ENCODE peak calls at places on chromosome 4, in nine cellular contexts. One of them, this sample, is unnamed.
A peak's percentile ranks its signal among the peaks of the same experiment; 100 is the strongest.

GRCh38 chr4:41331224-41331623 is 74.5 kb downstream of the UCHL1 start:
- DNase-seq in lower leg skin: no peak
- DNase-seq in A549: peak; percentile 16
- DNase-seq in stomach: no peak
- DNase-seq in Peyer's patch: no peak
- DNase-seq in esophagus squamous epithelium: no peak
- DNase-seq in body of pancreas: no peak
- DNase-seq in IMR-90: no peak
- DNase-seq in upper lobe of left lung: no peak
- DNase-seq in this sample: no peak

GRCh38 chr4:24971192-24971591 is 58.4 kb upstream of the CCDC149 start:
- DNase-seq in upper lobe of left lung: no peak
- DNase-seq in A549: no peak
- DNase-seq in IMR-90: no peak
- DNase-seq in body of pancreas: peak; percentile 14
- DNase-seq in Peyer's patch: no peak
- DNase-seq in stomach: no peak
- DNase-seq in lower leg skin: peak; percentile 50
- DNase-seq in esophagus squamous epithelium: no peak
- DNase-seq in this sample: no peak

GRCh38 chr4:8525383-8526120 is 54.6 kb upstream of the GPR78 start:
- DNase-seq in esophagus squamous epithelium: no peak
- DNase-seq in IMR-90: peak; percentile 28
- DNase-seq in stomach: no peak
- DNase-seq in body of pancreas: no peak
- DNase-seq in lower leg skin: no peak
- DNase-seq in Peyer's patch: peak; percentile 30
- DNase-seq in A549: no peak
- DNase-seq in upper lobe of left lung: peak; percentile 65
- DNase-seq in this sample: no peak

GRCh38 chr4:7021355-7021754 is 21.8 kb upstream of the TADA2B start:
- DNase-seq in IMR-90: no peak
- DNase-seq in A549: no peak
- DNase-seq in lower leg skin: no peak
- DNase-seq in Peyer's patch: no peak
- DNase-seq in upper lobe of left lung: no peak
- DNase-seq in esophagus squamous epithelium: no peak
- DNase-seq in stomach: no peak
- DNase-seq in body of pancreas: no peak
- DNase-seq in this sample: no peak

GRCh38 chr4:86633854-86634253 is 39.7 kb downstream of the PTPN13 start:
- DNase-seq in A549: no peak
- DNase-seq in stomach: no peak
- DNase-seq in upper lobe of left lung: no peak
- DNase-seq in esophagus squamous epithelium: no peak
- DNase-seq in IMR-90: peak; percentile 21
- DNase-seq in Peyer's patch: no peak
- DNase-seq in body of pancreas: no peak
- DNase-seq in lower leg skin: no peak
- DNase-seq in this sample: no peak

GRCh38 chr4:190020790-190021717 is 6.0 kb downstream of the FRG2 start:
- DNase-seq in upper lobe of left lung: peak; percentile 73
- DNase-seq in stomach: peak; percentile 51
- DNase-seq in A549: peak; percentile 79
- DNase-seq in body of pancreas: peak; percentile 62
- DNase-seq in IMR-90: peak; percentile 29
- DNase-seq in lower leg skin: no peak
- DNase-seq in esophagus squamous epithelium: no peak
- DNase-seq in Peyer's patch: peak; percentile 47
- DNase-seq in this sample: no peak

GRCh38 chr4:86441175-86441960 is 81.5 kb upstream of the MAPK10 start:
- DNase-seq in A549: peak; percentile 69
- DNase-seq in body of pancreas: no peak
- DNase-seq in lower leg skin: no peak
- DNase-seq in stomach: no peak
- DNase-seq in upper lobe of left lung: no peak
- DNase-seq in IMR-90: peak; percentile 23
- DNase-seq in esophagus squamous epithelium: no peak
- DNase-seq in Peyer's patch: no peak
- DNase-seq in this sample: no peak

GRCh38 chr4:112567536-112567935 is 51.6 kb upstream of the NEUROG2 start:
- DNase-seq in body of pancreas: no peak
- DNase-seq in Peyer's patch: no peak
- DNase-seq in IMR-90: no peak
- DNase-seq in A549: no peak
- DNase-seq in upper lobe of left lung: no peak
- DNase-seq in esophagus squamous epithelium: no peak
- DNase-seq in stomach: no peak
- DNase-seq in lower leg skin: no peak
- DNase-seq in this sample: no peak

GRCh38 chr4:37717575-37717974 is 31.4 kb upstream of the RELL1 start:
- DNase-seq in A549: peak; percentile 4
- DNase-seq in Peyer's patch: no peak
- DNase-seq in stomach: no peak
- DNase-seq in lower leg skin: no peak
- DNase-seq in body of pancreas: no peak
- DNase-seq in upper lobe of left lung: no peak
- DNase-seq in esophagus squamous epithelium: no peak
- DNase-seq in IMR-90: peak; percentile 92
- DNase-seq in this sample: no peak

GRCh38 chr4:162061214-162061613 is 102.6 kb downstream of the FSTL5 start:
- DNase-seq in Peyer's patch: no peak
- DNase-seq in esophagus squamous epithelium: no peak
- DNase-seq in stomach: no peak
- DNase-seq in IMR-90: no peak
- DNase-seq in lower leg skin: no peak
- DNase-seq in A549: peak; percentile 5
- DNase-seq in body of pancreas: no peak
- DNase-seq in upper lobe of left lung: no peak
- DNase-seq in this sample: no peak

GRCh38 chr4:175531405-175532091 is 280.5 kb downstream of the GPM6A start:
- DNase-seq in lower leg skin: no peak
- DNase-seq in Peyer's patch: no peak
- DNase-seq in upper lobe of left lung: no peak
- DNase-seq in IMR-90: peak; percentile 72
- DNase-seq in body of pancreas: no peak
- DNase-seq in A549: peak; percentile 60
- DNase-seq in stomach: no peak
- DNase-seq in esophagus squamous epithelium: no peak
- DNase-seq in this sample: no peak

GRCh38 chr4:11497212-11497806 is 68.6 kb upstream of the HS3ST1 start:
- DNase-seq in lower leg skin: no peak
- DNase-seq in esophagus squamous epithelium: no peak
- DNase-seq in body of pancreas: no peak
- DNase-seq in A549: no peak
- DNase-seq in stomach: no peak
- DNase-seq in Peyer's patch: no peak
- DNase-seq in upper lobe of left lung: no peak
- DNase-seq in IMR-90: no peak
- DNase-seq in this sample: no peak

GRCh38 chr4:152968806-152969394 is 32.8 kb downstream of the FHDC1 start:
- DNase-seq in A549: no peak
- DNase-seq in lower leg skin: peak; percentile 63
- DNase-seq in IMR-90: peak; percentile 39
- DNase-seq in body of pancreas: no peak
- DNase-seq in upper lobe of left lung: no peak
- DNase-seq in esophagus squamous epithelium: no peak
- DNase-seq in stomach: no peak
- DNase-seq in Peyer's patch: no peak
- DNase-seq in this sample: no peak

GRCh38 chr4:65416875-65417274 is 253.4 kb downstream of the EPHA5 start:
- DNase-seq in A549: peak; percentile 7
- DNase-seq in esophagus squamous epithelium: no peak
- DNase-seq in upper lobe of left lung: no peak
- DNase-seq in lower leg skin: no peak
- DNase-seq in stomach: peak; percentile 92
- DNase-seq in IMR-90: no peak
- DNase-seq in Peyer's patch: peak; percentile 51
- DNase-seq in body of pancreas: peak; percentile 92
- DNase-seq in this sample: no peak

GRCh38 chr4:7775396-7775795 is 164.3 kb downstream of the AFAP1 start:
- DNase-seq in Peyer's patch: peak; percentile 18
- DNase-seq in A549: no peak
- DNase-seq in upper lobe of left lung: no peak
- DNase-seq in esophagus squamous epithelium: no peak
- DNase-seq in IMR-90: no peak
- DNase-seq in body of pancreas: no peak
- DNase-seq in lower leg skin: no peak
- DNase-seq in stomach: no peak
- DNase-seq in this sample: no peak

GRCh38 chr4:3384771-3385701 is 56.7 kb upstream of the HGFAC start:
- DNase-seq in A549: no peak
- DNase-seq in stomach: no peak
- DNase-seq in upper lobe of left lung: peak; percentile 83
- DNase-seq in lower leg skin: peak; percentile 78
- DNase-seq in esophagus squamous epithelium: no peak
- DNase-seq in body of pancreas: peak; percentile 68
- DNase-seq in IMR-90: no peak
- DNase-seq in Peyer's patch: no peak
- DNase-seq in this sample: no peak
- TF ChIP-seq POLR2A in A549: no peak
- TF ChIP-seq POLR2A in stomach: no peak
- TF ChIP-seq POLR2A in upper lobe of left lung: peak; percentile 82
- TF ChIP-seq POLR2A in lower leg skin: no peak
- TF ChIP-seq POLR2A in esophagus squamous epithelium: peak; percentile 10
- TF ChIP-seq POLR2A in body of pancreas: peak; percentile 65
- TF ChIP-seq POLR2A in IMR-90: no peak
- TF ChIP-seq POLR2A in Peyer's patch: no peak
- TF ChIP-seq POLR2A in this sample: no peak

DNA sequence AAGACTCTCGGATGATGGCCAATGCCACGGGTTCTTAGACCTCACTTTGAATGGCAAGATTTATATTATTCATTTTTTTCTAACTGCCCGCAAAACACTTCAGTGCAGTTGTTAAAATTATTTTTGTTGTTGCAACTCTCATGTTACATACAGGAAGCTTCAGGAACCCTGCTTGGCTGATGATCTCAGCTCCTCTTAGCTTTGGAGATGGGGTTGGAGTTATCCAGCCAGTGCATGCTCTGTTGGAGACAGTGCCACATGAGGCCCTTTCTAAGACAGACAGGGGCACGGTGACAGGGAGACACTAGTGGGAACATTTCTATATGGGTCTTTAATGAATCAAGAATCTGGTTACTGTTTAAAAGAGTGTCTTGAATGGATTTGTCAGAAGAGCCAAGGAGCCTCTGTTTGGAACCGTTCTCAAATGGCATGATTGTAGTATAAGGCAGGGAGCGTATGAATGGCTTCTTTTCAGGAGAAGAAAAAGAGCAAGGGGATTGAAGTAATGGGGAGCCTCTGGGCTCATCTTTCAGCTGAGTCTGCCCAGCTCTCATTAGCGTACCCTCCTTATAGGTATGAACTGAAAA is 61.9 kb upstream of the ENPP6 start:
- DNase-seq in esophagus squamous epithelium: no peak
- DNase-seq in lower leg skin: no peak
- DNase-seq in stomach: no peak
- DNase-seq in Peyer's patch: no peak
- DNase-seq in upper lobe of left lung: no peak
- DNase-seq in body of pancreas: no peak
- DNase-seq in IMR-90: no peak
- DNase-seq in A549: no peak
- DNase-seq in this sample: no peak
- TF ChIP-seq POLR2A in esophagus squamous epithelium: no peak
- TF ChIP-seq POLR2A in lower leg skin: no peak
- TF ChIP-seq POLR2A in stomach: no peak
- TF ChIP-seq POLR2A in Peyer's patch: no peak
- TF ChIP-seq POLR2A in upper lobe of left lung: no peak
- TF ChIP-seq POLR2A in body of pancreas: no peak
- TF ChIP-seq POLR2A in IMR-90: no peak
- TF ChIP-seq POLR2A in A549: no peak
- TF ChIP-seq POLR2A in this sample: no peak

DNA sequence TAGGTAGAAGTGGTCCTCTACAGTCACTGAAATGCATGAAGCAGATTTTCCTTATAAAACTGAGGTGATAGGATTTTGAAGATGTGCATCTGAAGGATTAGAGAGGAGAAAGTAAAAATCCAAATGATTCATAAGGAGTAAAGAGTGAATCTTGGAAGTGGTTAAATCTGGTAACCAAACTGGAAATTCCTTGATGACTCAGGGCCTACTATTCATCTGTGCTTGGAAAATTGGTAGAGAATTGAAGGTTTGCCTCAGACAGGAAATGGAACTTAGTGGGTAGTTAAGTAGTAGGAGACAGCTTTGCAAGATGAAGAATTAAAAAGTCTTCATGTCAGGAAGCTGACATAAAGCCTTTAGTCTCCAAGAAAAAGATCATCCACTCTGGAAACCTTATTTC is 368.9 kb upstream of the CTSO start:
- DNase-seq in lower leg skin: no peak
- DNase-seq in stomach: no peak
- DNase-seq in upper lobe of left lung: no peak
- DNase-seq in body of pancreas: no peak
- DNase-seq in Peyer's patch: no peak
- DNase-seq in A549: no peak
- DNase-seq in esophagus squamous epithelium: no peak
- DNase-seq in IMR-90: peak; percentile 90
- DNase-seq in this sample: no peak
- TF ChIP-seq POLR2A in lower leg skin: no peak
- TF ChIP-seq POLR2A in stomach: no peak
- TF ChIP-seq POLR2A in upper lobe of left lung: no peak
- TF ChIP-seq POLR2A in body of pancreas: no peak
- TF ChIP-seq POLR2A in Peyer's patch: no peak
- TF ChIP-seq POLR2A in A549: no peak
- TF ChIP-seq POLR2A in esophagus squamous epithelium: no peak
- TF ChIP-seq POLR2A in IMR-90: no peak
- TF ChIP-seq POLR2A in this sample: no peak

GRCh38 chr4:30790123-30790522 is 70.0 kb downstream of the PCDH7 start:
- DNase-seq in A549: no peak
- DNase-seq in upper lobe of left lung: no peak
- DNase-seq in Peyer's patch: no peak
- DNase-seq in esophagus squamous epithelium: no peak
- DNase-seq in body of pancreas: no peak
- DNase-seq in IMR-90: no peak
- DNase-seq in stomach: no peak
- DNase-seq in lower leg skin: no peak
- DNase-seq in this sample: no peak

GRCh38 chr4:30792616-30793015 is 72.4 kb downstream of the PCDH7 start:
- DNase-seq in body of pancreas: no peak
- DNase-seq in stomach: no peak
- DNase-seq in esophagus squamous epithelium: no peak
- DNase-seq in lower leg skin: no peak
- DNase-seq in Peyer's patch: no peak
- DNase-seq in IMR-90: no peak
- DNase-seq in upper lobe of left lung: no peak
- DNase-seq in A549: no peak
- DNase-seq in this sample: no peak

GRCh38 chr4:30790998-30791397 is 70.8 kb downstream of the PCDH7 start:
- DNase-seq in body of pancreas: no peak
- DNase-seq in Peyer's patch: no peak
- DNase-seq in IMR-90: no peak
- DNase-seq in lower leg skin: no peak
- DNase-seq in A549: no peak
- DNase-seq in upper lobe of left lung: no peak
- DNase-seq in stomach: no peak
- DNase-seq in esophagus squamous epithelium: no peak
- DNase-seq in this sample: no peak

DNA sequence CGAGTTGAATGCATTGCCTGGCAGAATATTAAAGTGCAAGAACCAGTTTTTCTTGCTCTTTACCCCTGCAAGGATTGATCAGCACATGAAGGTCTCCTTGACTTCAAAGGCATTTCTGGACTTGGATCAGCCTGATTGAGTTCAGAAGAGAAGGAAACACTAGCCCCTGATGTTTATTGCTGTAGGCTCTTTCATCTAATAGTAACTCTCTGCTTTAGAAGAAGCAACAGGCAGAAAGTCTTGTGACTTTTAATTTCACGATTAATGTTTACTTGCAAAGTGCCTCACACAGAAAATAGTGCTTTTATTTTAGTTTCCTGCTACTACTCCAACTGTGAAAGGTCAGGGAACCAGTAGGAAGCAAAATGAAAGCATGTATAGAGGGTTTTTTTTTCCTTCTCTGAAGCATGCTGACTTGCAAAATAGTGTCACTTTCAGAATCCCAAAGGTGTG is 69.1 kb downstream of the PCDH7 start:
- DNase-seq in A549: no peak
- DNase-seq in esophagus squamous epithelium: no peak
- DNase-seq in lower leg skin: no peak
- DNase-seq in upper lobe of left lung: no peak
- DNase-seq in body of pancreas: no peak
- DNase-seq in stomach: no peak
- DNase-seq in IMR-90: no peak
- DNase-seq in Peyer's patch: no peak
- DNase-seq in this sample: no peak
- TF ChIP-seq POLR2A in A549: no peak
- TF ChIP-seq POLR2A in esophagus squamous epithelium: no peak
- TF ChIP-seq POLR2A in lower leg skin: no peak
- TF ChIP-seq POLR2A in upper lobe of left lung: no peak
- TF ChIP-seq POLR2A in body of pancreas: no peak
- TF ChIP-seq POLR2A in stomach: no peak
- TF ChIP-seq POLR2A in IMR-90: no peak
- TF ChIP-seq POLR2A in Peyer's patch: no peak
- TF ChIP-seq POLR2A in this sample: no peak

This sample was measured in erythroblast.